ENCODE peak calls at places on chromosomes 12 and 14, in eight cellular contexts. R, D, I, E, O, Z, Y and P are unnamed samples.

GRCh38 chr14:21069388-21070082 is 569 bp upstream of the ARHGEF40 start:
- DNase-seq in D (peak; percentile 86), Y (no peak), R (no peak), Z (no peak), E (peak; percentile 86), O (peak; percentile 66), I (no peak), P (no peak)

GRCh38 chr12:90589966-90590365 is 365.0 kb downstream of the CCER1 start:
- DNase-seq in R (no peak), I (no peak), Z (no peak), Y (no peak), E (no peak), O (no peak), D (no peak), P (no peak)

GRCh38 chr12:64008596-64008995 is 164.1 kb downstream of the SRGAP1 start:
- DNase-seq in I (no peak), D (no peak), R (no peak), Z (no peak), Y (no peak), O (no peak), E (no peak), P (no peak)

GRCh38 chr12:78494911-78495310 is 369.7 kb upstream of the SYT1 start:
- DNase-seq in R (no peak), I (no peak), O (no peak), Z (no peak), Y (no peak), E (no peak), D (no peak), P (no peak)

GRCh38 chr12:9798008-9798619 is 29.2 kb upstream of the KLRF1 start:
- DNase-seq in I (peak; percentile 49), Z (peak; percentile 39), Y (peak; percentile 75), R (peak; percentile 22), E (peak; percentile 90), D (peak; percentile 92), O (no peak), P (peak; percentile 45)

GRCh38 chr12:42588981-42589464 is 523 bp downstream of the PRICKLE1 start:
- DNase-seq in Z (peak; percentile 28), D (peak; percentile 80), O (peak; percentile 45), R (no peak), E (peak; percentile 91), Y (no peak), I (no peak), P (no peak)

GRCh38 chr12:62379026-62379722 is 87.5 kb upstream of the MON2 start:
- DNase-seq in O (no peak), I (no peak), Y (no peak), D (no peak), R (no peak), E (no peak), Z (no peak), P (no peak)

GRCh38 chr12:120750806-120751205 is 25.2 kb downstream of the ACADS start:
- DNase-seq in Z (no peak), R (no peak), Y (no peak), O (no peak), E (no peak), I (no peak), D (no peak), P (no peak)

GRCh38 chr14:39492267-39492666 is 60.0 kb upstream of the FBXO33 start:
- DNase-seq in R (no peak), E (no peak), Y (no peak), Z (peak; percentile 78), O (no peak), I (no peak), D (peak; percentile 63), P (no peak)

GRCh38 chr12:80702889-80703605 is 4.4 kb upstream of the MYF6 start:
- DNase-seq in Z (peak; percentile 60), Y (no peak), O (no peak), E (no peak), R (no peak), I (no peak), D (peak; percentile 31), P (no peak)

GRCh38 chr12:51972849-51973273 is 21.4 kb downstream of the ACVR1B start:
- DNase-seq in Y (no peak), E (no peak), R (no peak), D (peak; percentile 81), I (peak; percentile 39), Z (peak; percentile 62), O (peak; percentile 47), P (peak; percentile 25)